ENCODE peak calls at places on chromosomes 7 and 10, in five cellular contexts. One of them, this sample, is unnamed.

GRCh38 chr10:71278691-71279588 is 40.1 kb upstream of the SLC29A3 start:
- DNase-seq in testis: no peak
- DNase-seq in NCI-H146: no peak
- DNase-seq in AG08395: no peak
- DNase-seq in GM03348: no peak
- DNase-seq in this sample: no peak

GRCh38 chr7:100122568-100122967 is 3.1 kb downstream of the CNPY4 start:
- DNase-seq in testis: no peak
- DNase-seq in NCI-H146: no peak
- DNase-seq in AG08395: no peak
- DNase-seq in GM03348: no peak
- DNase-seq in this sample: peak

GRCh38 chr7:44325181-44325671 is at the start of gene CAMK2B:
- DNase-seq in testis: no peak
- DNase-seq in NCI-H146: peak
- DNase-seq in AG08395: no peak
- DNase-seq in GM03348: peak
- DNase-seq in this sample: peak

GRCh38 chr10:69327463-69328345 is 49.4 kb downstream of the HK1 start:
- DNase-seq in testis: peak
- DNase-seq in NCI-H146: no peak
- DNase-seq in AG08395: peak
- DNase-seq in GM03348: no peak
- DNase-seq in this sample: peak

GRCh38 chr10:125057158-125058001 is 103.0 kb downstream of the CTBP2 start:
- DNase-seq in testis: peak
- DNase-seq in NCI-H146: no peak
- DNase-seq in AG08395: peak
- DNase-seq in GM03348: peak
- DNase-seq in this sample: peak

GRCh38 chr10:74292871-74293427 is 141.9 kb downstream of the ADK start:
- DNase-seq in testis: no peak
- DNase-seq in NCI-H146: no peak
- DNase-seq in AG08395: no peak
- DNase-seq in GM03348: no peak
- DNase-seq in this sample: no peak

GRCh38 chr7:96303686-96304443 is 18.0 kb downstream of the SLC25A13 start:
- DNase-seq in testis: no peak
- DNase-seq in NCI-H146: no peak
- DNase-seq in AG08395: peak
- DNase-seq in GM03348: peak
- DNase-seq in this sample: no peak

GRCh38 chr10:132944510-132944909 is 2.1 kb upstream of the CFAP46 start:
- DNase-seq in testis: no peak
- DNase-seq in NCI-H146: no peak
- DNase-seq in AG08395: no peak
- DNase-seq in GM03348: no peak
- DNase-seq in this sample: peak